ENCODE peak calls at places on chromosomes 12 and 14, in six cellular contexts. N is HFFc6; U is cardiac fibroblast; K is BE2C; P is activated CD8-positive, alpha-beta memory T cell treated with anti-CD3 and anti-CD28 coated beads for 1 hour; O is GM03348. S is an unnamed sample.

GRCh38 chr12:100138048-100138907 is 4.4 kb downstream of the BLTP3B start:
- DNase-seq in N (no peak), O (peak), U (peak), K (no peak), P (no peak), S (no peak)

GRCh38 chr14:94379291-94380224 is 8.8 kb downstream of the SERPINA1 start:
- DNase-seq in P (no peak), O (no peak), K (no peak), U (no peak), N (no peak), S (no peak)

GRCh38 chr12:104080764-104081163 is 16.4 kb downstream of the HCFC2 start:
- DNase-seq in O (no peak), K (no peak), P (no peak), N (no peak), U (no peak), S (no peak)

GRCh38 chr14:22793976-22794375 is 21.3 kb downstream of the SLC7A7 start:
- DNase-seq in P (no peak), O (no peak), K (no peak), N (no peak), U (no peak), S (no peak)

GRCh38 chr12:85993746-85994145 is 119.7 kb downstream of the NTS start:
- DNase-seq in O (no peak), U (no peak), K (no peak), P (no peak), N (no peak), S (no peak)

GRCh38 chr12:105798249-105798835 is 340.4 kb downstream of the NUAK1 start:
- DNase-seq in U (no peak), K (no peak), N (no peak), O (peak), P (no peak), S (no peak)

GRCh38 chr14:103629503-103630121 is 601 bp downstream of the KLC1 start:
- DNase-seq in K (peak), O (peak), P (no peak), N (no peak), U (peak), S (peak)

GRCh38 chr14:74501135-74501614 is 7.6 kb downstream of the ISCA2 start:
- DNase-seq in N (peak), P (no peak), O (peak), K (peak), U (peak), S (peak)

GRCh38 chr14:49982522-49982951 is 89.7 kb downstream of the ARF6 start:
- DNase-seq in O (peak), K (no peak), N (peak), U (peak), P (no peak), S (peak)

GRCh38 chr12:57093412-57094193 is 4.7 kb downstream of the NAB2 start:
- DNase-seq in O (peak), N (peak), U (peak), P (peak), K (peak), S (peak)

GRCh38 chr14:36901846-36902245 is 240.2 kb downstream of the PAX9 start:
- DNase-seq in P (no peak), N (no peak), U (no peak), O (no peak), K (no peak), S (no peak)